ENCODE peak calls at places on chromosomes 13 and 19, in eight cellular contexts. K, P, G, D, Y, U, F and X are unnamed samples. For H3K4me1, the result is how much of the 10 kb centered on the place peaks cover.

GRCh38 chr13:110466261-110466660 is 95.3 kb downstream of the RAB20 start:
- DNase-seq in F (peak), P (no peak), K (no peak), G (no peak), D (no peak), U (no peak), Y (no peak), X (no peak)

GRCh38 chr19:46924874-46925547 is 64.2 kb downstream of the ARHGAP35 start:
- DNase-seq in K (no peak), Y (no peak), F (no peak), D (no peak), U (no peak), P (no peak), G (peak), X (peak)

GRCh38 chr13:109783447-109783814 is 3.0 kb downstream of the IRS2 start:
- DNase-seq in K (no peak), Y (no peak), P (peak), D (no peak), G (no peak), F (no peak), U (no peak), X (no peak)

GRCh38 chr13:27203854-27204253 is 32.2 kb upstream of the USP12 start:
- DNase-seq in F (no peak), P (no peak), D (no peak), K (no peak), Y (peak), G (no peak), U (peak), X (peak)

GRCh38 chr19:4844348-4845179 is 13.1 kb upstream of the TICAM1 start:
- DNase-seq in U (no peak), F (no peak), D (no peak), K (peak), Y (no peak), G (peak), P (no peak), X (no peak)

GRCh38 chr19:42421591-42422031 is 5.6 kb downstream of the LIPE start:
- DNase-seq in F (no peak), U (peak), Y (no peak), K (no peak), P (no peak), D (no peak), G (peak), X (no peak)

GRCh38 chr19:4597278-4597974 is 37.9 kb upstream of the SEMA6B start:
- DNase-seq in U (no peak), G (no peak), P (no peak), K (no peak), Y (no peak), D (no peak), F (no peak), X (peak)

GRCh38 chr13:71304861-71305260 is 562.1 kb downstream of the DACH1 start:
- DNase-seq in Y (no peak), U (no peak), G (no peak), P (no peak), K (no peak), F (no peak), D (no peak), X (no peak)

GRCh38 chr19:30439271-30439750 is 67.1 kb downstream of the ZNF536 start:
- DNase-seq in U (no peak), G (no peak), P (no peak), Y (no peak), F (no peak), K (no peak), D (no peak), X (no peak)

GRCh38 chr19:56765107-56765506 is 75.4 kb downstream of the PEG3 start:
- DNase-seq in D (no peak), F (peak), U (peak), P (peak), Y (no peak), K (peak), G (peak), X (no peak)

GRCh38 chr13:66036024-66036614 is 1194.0 kb downstream of the PCDH9 start:
- DNase-seq in K (no peak), Y (no peak), U (no peak), F (no peak), G (no peak), P (no peak), D (no peak), X (no peak)

GRCh38 chr13:80084086-80084676 is 256.7 kb downstream of the SPRY2 start:
- DNase-seq in U (no peak), G (no peak), P (no peak), K (no peak), D (no peak), Y (no peak), F (no peak), X (no peak)

GRCh38 chr13:66546534-66547379 is 683.4 kb downstream of the PCDH9 start:
- DNase-seq in K (no peak), D (no peak), G (no peak), P (no peak), Y (no peak), F (no peak), U (no peak), X (no peak)

GRCh38 chr19:1941146-1942077 is at the start of gene CSNK1G2:
- DNase-seq in Y (no peak), U (peak), D (no peak), F (peak), P (no peak), G (no peak), K (no peak), X (no peak)

GRCh38 chr13:78601886-78602560 is 1.3 kb downstream of the POU4F1 start:
- DNase-seq in K (no peak), D (no peak), U (no peak), F (no peak), Y (no peak), G (no peak), P (no peak), X (no peak)

GRCh38 chr19:52343548-52343947 is 7.5 kb downstream of the ZNF610 start:
- DNase-seq in U (peak), D (peak), K (no peak), P (peak), F (no peak), G (peak), Y (peak), X (peak)

GRCh38 chr19:39927524-39928356 is 6.7 kb downstream of the FCGBP start:
- DNase-seq in Y (no peak), D (no peak), K (no peak), U (no peak), F (no peak), G (no peak), P (no peak), X (no peak)

GRCh38 chr13:80035096-80035495 is 305.8 kb downstream of the SPRY2 start:
- DNase-seq in D (no peak), G (no peak), Y (no peak), U (no peak), P (no peak), F (no peak), K (no peak), X (no peak)

GRCh38 chr19:54188224-54188871 is 1.0 kb downstream of the MBOAT7 start:
- DNase-seq in F (peak), P (peak), G (no peak), K (no peak), Y (no peak), U (no peak), D (no peak), X (peak)

GRCh38 chr19:43798546-43799409 is 3.5 kb downstream of the LYPD5 start:
- DNase-seq in F (peak), D (no peak), U (peak), P (peak), G (no peak), K (no peak), Y (no peak), X (no peak)

GRCh38 chr13:20391597-20392452 is 133.8 kb downstream of the CRYL1 start:
- DNase-seq in P (no peak), D (no peak), G (no peak), K (peak), Y (no peak), U (no peak), F (no peak), X (peak)

GRCh38 chr13:105773887-105774538 is 761.4 kb downstream of the EFNB2 start:
- DNase-seq in P (no peak), D (no peak), U (no peak), F (no peak), G (no peak), K (no peak), Y (no peak), X (no peak)

GRCh38 chr13:51780099-51780498 is 23.9 kb downstream of the DHRS12 start:
- DNase-seq in G (no peak), P (no peak), F (no peak), U (no peak), Y (no peak), K (no peak), D (no peak), X (no peak)

DNA sequence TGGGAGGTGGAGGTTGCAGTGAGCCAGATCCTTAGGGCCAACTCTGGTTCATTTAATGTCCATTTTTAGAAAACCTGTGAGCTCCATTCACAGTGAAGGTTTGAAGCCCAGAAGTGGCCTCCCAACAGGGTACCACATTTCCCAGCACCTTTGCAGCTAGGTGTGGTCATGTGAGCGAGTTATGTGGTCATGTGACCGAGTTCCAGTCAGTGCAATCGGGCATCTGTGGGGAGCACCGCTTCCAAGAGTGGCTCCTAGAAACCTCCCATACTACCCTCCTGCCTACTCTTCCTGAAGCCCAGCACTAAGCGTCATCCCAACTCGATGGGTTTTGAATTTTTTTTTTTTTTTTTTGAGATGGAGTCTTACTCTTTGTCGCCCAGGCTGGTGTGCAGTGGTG is 663 bp upstream of the PLA2G4C start:
- DNase-seq in P (no peak), G (no peak), K (no peak), U (no peak), F (no peak), Y (no peak), D (no peak), X (no peak)
- H3K27ac ChIP-seq in P (no peak), G (peak), K (peak), U (peak), F (peak), Y (peak), D (peak), X (no peak)

GRCh38 chr13:98143601-98144500 is 957 bp downstream of the FARP1 start:
- DNase-seq in Y (no peak), D (peak), P (no peak), F (peak), U (peak), G (peak), K (peak), X (no peak)
- H3K4me3 ChIP-seq in Y (peak), D (peak), P (no peak), F (peak), U (peak), G (peak), K (peak), X (no peak)

GRCh38 chr19:35117791-35118190 is 2.2 kb downstream of the FXYD3 start:
- DNase-seq in G (no peak), U (no peak), D (no peak), P (no peak), Y (no peak), K (no peak), F (no peak), X (no peak)
- H3K4me1 ChIP-seq in G (under half), U (under half), D (under half), P (under half), Y (under half), K (under half), F (under half), X (under half)

GRCh38 chr19:22832031-22832762 is at the start of gene ZNF723:
- DNase-seq in P (no peak), F (peak), G (no peak), D (no peak), U (no peak), K (no peak), Y (no peak), X (no peak)
- H3K27ac ChIP-seq in P (no peak), F (no peak), G (no peak), D (no peak), U (no peak), K (no peak), Y (no peak), X (no peak)

DNA sequence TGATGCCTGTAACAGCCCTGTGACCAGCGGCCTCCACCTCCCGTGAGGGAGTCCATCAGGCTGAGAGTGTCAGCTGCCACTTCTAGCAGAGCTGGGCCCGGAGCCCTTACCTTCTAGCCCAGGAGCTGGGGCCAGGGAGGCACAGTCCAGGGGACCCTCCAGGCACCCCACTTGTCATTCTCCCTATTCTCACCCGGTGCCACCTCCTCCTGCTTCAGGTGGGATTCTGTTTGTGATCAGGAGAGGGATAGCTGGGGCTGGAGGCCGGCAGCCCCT is 4.1 kb downstream of the RASA3 start:
- DNase-seq in D (no peak), K (no peak), P (no peak), Y (no peak), U (no peak), F (peak), G (no peak), X (no peak)
- H3K4me3 ChIP-seq in D (peak), K (peak), P (peak), Y (no peak), U (no peak), F (peak), G (peak), X (peak)

DNA sequence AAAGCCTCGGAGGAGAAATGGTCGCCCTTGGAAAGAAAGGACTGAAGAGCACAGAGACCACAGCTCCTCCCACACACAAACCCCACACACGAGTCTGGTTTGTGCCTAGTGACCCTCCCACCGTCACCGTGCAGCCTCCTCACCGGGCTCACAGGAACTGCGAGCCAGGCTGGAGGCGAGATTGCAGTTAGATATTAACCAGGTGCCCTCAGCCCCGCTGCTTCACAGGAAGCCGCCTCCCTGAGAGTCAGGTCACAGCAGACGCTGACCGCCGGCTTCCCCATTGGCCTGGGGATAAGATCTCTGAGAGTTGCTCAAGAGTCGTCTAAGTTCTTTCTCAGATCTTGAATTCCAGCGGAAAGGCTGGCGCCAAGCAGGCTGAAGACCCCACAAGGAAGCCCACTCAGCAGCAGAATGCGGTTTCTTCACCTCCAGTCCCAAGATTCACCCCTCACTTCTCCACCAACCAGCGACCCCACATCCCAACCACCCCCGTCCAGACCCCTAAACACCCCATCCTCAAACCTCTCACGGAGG is 844 bp downstream of the ZNF44 start:
- DNase-seq in D (peak), K (peak), U (peak), P (peak), Y (peak), F (peak), G (peak), X (peak)
- H3K4me1 ChIP-seq in D (under half), K (under half), U (under half), P (under half), Y (under half), F (under half), G (under half), X (under half)

GRCh38 chr13:95607363-95607762 is 37.1 kb downstream of the DZIP1 start:
- DNase-seq in U (no peak), D (no peak), F (no peak), P (no peak), Y (no peak), G (no peak), K (no peak), X (no peak)

GRCh38 chr13:95603887-95604533 is 40.5 kb downstream of the DZIP1 start:
- DNase-seq in P (no peak), G (no peak), U (peak), F (no peak), K (no peak), D (no peak), Y (no peak), X (no peak)

GRCh38 chr13:95601906-95602305 is 42.6 kb downstream of the DZIP1 start:
- DNase-seq in U (no peak), F (no peak), P (no peak), D (no peak), Y (no peak), K (no peak), G (no peak), X (no peak)

GRCh38 chr13:95605426-95606125 is 38.9 kb downstream of the DZIP1 start:
- DNase-seq in Y (no peak), F (no peak), P (no peak), K (no peak), G (no peak), D (no peak), U (no peak), X (no peak)

GRCh38 chr13:95604534-95604915 is 40.0 kb downstream of the DZIP1 start:
- DNase-seq in D (no peak), G (no peak), P (no peak), K (no peak), Y (no peak), U (no peak), F (no peak), X (no peak)
- H3K27ac ChIP-seq in D (no peak), G (no peak), P (no peak), K (no peak), Y (no peak), U (peak), F (no peak), X (no peak)

DNA sequence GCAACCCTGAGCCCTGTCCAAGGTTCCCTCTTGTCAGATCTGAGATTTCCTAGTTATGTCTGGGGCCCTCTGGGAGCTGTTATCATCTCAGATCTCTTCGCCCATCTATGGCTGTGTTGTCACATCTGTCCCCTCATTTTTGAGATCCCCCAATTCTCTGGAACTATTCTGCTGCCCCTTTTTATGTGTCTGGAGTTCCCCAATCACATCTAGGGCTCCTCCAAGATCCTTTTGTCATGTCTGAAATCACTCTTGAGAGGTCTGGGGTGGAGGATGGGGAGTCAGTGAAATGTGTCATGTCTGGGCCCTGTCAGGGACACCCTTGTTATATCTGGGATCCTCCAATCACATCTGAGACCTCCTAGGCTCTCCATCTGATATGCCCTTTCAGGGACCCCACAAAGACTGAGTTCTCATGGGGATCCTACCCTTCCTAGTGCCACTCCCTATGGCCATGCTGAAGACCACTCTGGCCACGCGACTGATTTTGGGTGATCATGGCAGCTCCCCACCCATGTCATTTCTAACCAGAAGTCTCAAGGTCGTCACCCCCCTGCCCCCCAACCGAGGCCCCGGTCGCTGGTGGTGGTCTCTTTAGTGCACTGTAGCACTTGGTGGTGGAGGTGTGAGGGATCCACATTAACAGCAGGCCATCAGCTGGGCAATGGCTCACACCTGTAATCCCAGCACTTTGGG is 3.8 kb upstream of the MYBPC2 start:
- DNase-seq in P (no peak), U (no peak), G (no peak), F (no peak), K (no peak), Y (no peak), D (no peak), X (no peak)
- H3K4me3 ChIP-seq in P (no peak), U (no peak), G (no peak), F (no peak), K (no peak), Y (no peak), D (no peak), X (no peak)